ENCODE peak calls at places on chromosomes 12 and 14, in eight cellular contexts. J is ACHN, P is Peyer's patch, D is left lung, U is choroid plexus epithelial cell, E is HT-29, N is A549, M is NCI-H1436. T is an unnamed sample.

GRCh38 chr12:110314308-110314707 is 33.3 kb downstream of the ATP2A2 start:
- DNase-seq in J (no peak), P (no peak), D (no peak), U (peak; percentile 86), E (no peak), N (no peak), M (no peak), T (no peak)

GRCh38 chr12:113899042-113899843 is 66.9 kb downstream of the RBM19 start:
- DNase-seq in J (peak; percentile 15), P (no peak), D (no peak), U (no peak), E (no peak), N (no peak), M (peak; percentile 55), T (no peak)

GRCh38 chr12:41981758-41982157 is 162.9 kb downstream of the GXYLT1 start:
- DNase-seq in J (no peak), P (no peak), D (no peak), U (peak; percentile 3), E (no peak), N (peak; percentile 28), M (no peak), T (no peak)

GRCh38 chr14:21044106-21044618 is 2.0 kb downstream of the RNASE7 start:
- DNase-seq in J (no peak), P (no peak), D (no peak), U (no peak), E (no peak), N (no peak), M (no peak), T (no peak)

GRCh38 chr12:108666326-108666995 is 32.8 kb upstream of the SELPLG start:
- DNase-seq in J (no peak), P (no peak), D (no peak), U (peak; percentile 53), E (no peak), N (no peak), M (no peak), T (no peak)

GRCh38 chr12:4290011-4290790 is 16.6 kb downstream of the CCND2 start:
- DNase-seq in J (no peak), P (no peak), D (no peak), U (no peak), E (no peak), N (no peak), M (no peak), T (no peak)

GRCh38 chr12:116539905-116540482 is 19.2 kb upstream of the MAP1LC3B2 start:
- DNase-seq in J (peak; percentile 37), P (no peak), D (no peak), U (peak; percentile 71), E (no peak), N (no peak), M (peak; percentile 30), T (no peak)

GRCh38 chr14:59707778-59708635 is 131.4 kb upstream of the CCDC175 start:
- DNase-seq in J (no peak), P (no peak), D (no peak), U (peak; percentile 46), E (no peak), N (no peak), M (no peak), T (no peak)

GRCh38 chr12:124512667-124513296 is 54.6 kb downstream of the NCOR2 start:
- DNase-seq in J (peak; percentile 97), P (peak; percentile 80), D (peak; percentile 92), U (peak; percentile 96), E (peak; percentile 96), N (peak; percentile 75), M (peak; percentile 19), T (peak; percentile 93)

GRCh38 chr12:132550014-132550802 is 60.2 kb downstream of the LRCOL1 start:
- DNase-seq in J (no peak), P (no peak), D (no peak), U (peak; percentile 41), E (no peak), N (no peak), M (no peak), T (no peak)

GRCh38 chr14:36522972-36523685 is 3.1 kb upstream of the NKX2-1 start:
- DNase-seq in J (no peak), P (no peak), D (peak; percentile 66), U (no peak), E (no peak), N (no peak), M (no peak), T (no peak)

GRCh38 chr12:76144253-76144564 is 59.7 kb upstream of the NAP1L1 start:
- DNase-seq in J (no peak), P (no peak), D (no peak), U (peak; percentile 80), E (peak; percentile 29), N (no peak), M (peak; percentile 18), T (no peak)

GRCh38 chr12:93404961-93405849 is 27.5 kb downstream of the NUDT4 start:
- DNase-seq in J (no peak), P (no peak), D (no peak), U (peak; percentile 39), E (no peak), N (no peak), M (no peak), T (no peak)

GRCh38 chr12:49358548-49359141 is 8.6 kb upstream of the SPATS2 start:
- DNase-seq in J (peak; percentile 78), P (no peak), D (no peak), U (peak; percentile 84), E (peak; percentile 89), N (peak; percentile 80), M (peak; percentile 64), T (peak; percentile 13)

GRCh38 chr12:92146497-92146828 is 817 bp upstream of the BTG1 start:
- DNase-seq in J (no peak), P (no peak), D (no peak), U (peak; percentile 70), E (peak; percentile 40), N (no peak), M (no peak), T (no peak)

GRCh38 chr12:131818821-131819585 is 9.2 kb upstream of the MMP17 start:
- DNase-seq in J (no peak), P (no peak), D (peak; percentile 61), U (no peak), E (no peak), N (no peak), M (no peak), T (no peak)

GRCh38 chr12:103495783-103496456 is at the start of gene C12orf42:
- DNase-seq in J (peak; percentile 58), P (no peak), D (peak; percentile 76), U (peak; percentile 4), E (peak; percentile 38), N (peak; percentile 80), M (peak; percentile 51), T (no peak)

GRCh38 chr12:122836027-122836921 is 1.0 kb downstream of the HIP1R start:
- DNase-seq in J (peak; percentile 51), P (peak; percentile 68), D (no peak), U (no peak), E (peak; percentile 89), N (peak; percentile 50), M (no peak), T (no peak)

GRCh38 chr12:111185206-111185888 is 183.5 kb downstream of the PHETA1 start:
- DNase-seq in J (no peak), P (no peak), D (no peak), U (no peak), E (no peak), N (no peak), M (no peak), T (no peak)

GRCh38 chr12:60494249-60494648 is 898.4 kb downstream of the SLC16A7 start:
- DNase-seq in J (peak; percentile 69), P (no peak), D (no peak), U (peak; percentile 73), E (peak; percentile 63), N (peak; percentile 3), M (no peak), T (no peak)

GRCh38 chr14:68596211-68596610 is 196.7 kb downstream of the ZFP36L1 start:
- DNase-seq in J (no peak), P (no peak), D (no peak), U (no peak), E (no peak), N (no peak), M (no peak), T (no peak)

GRCh38 chr14:93285048-93285447 is 47.8 kb downstream of the BTBD7 start:
- DNase-seq in J (peak; percentile 41), P (no peak), D (no peak), U (peak; percentile 68), E (no peak), N (no peak), M (no peak), T (no peak)

GRCh38 chr12:131242741-131243496 is 289.2 kb downstream of the ADGRD1 start:
- DNase-seq in J (peak; percentile 68), P (no peak), D (no peak), U (no peak), E (peak; percentile 12), N (peak; percentile 77), M (no peak), T (no peak)

GRCh38 chr12:51814311-51815088 is 34.0 kb downstream of the FIGNL2 start:
- DNase-seq in J (peak; percentile 85), P (peak; percentile 92), D (peak; percentile 94), U (peak; percentile 72), E (peak; percentile 46), N (peak; percentile 86), M (no peak), T (peak; percentile 92)

GRCh38 chr12:131893605-131894312 is 663 bp upstream of the ULK1 start:
- DNase-seq in J (no peak), P (no peak), D (no peak), U (no peak), E (no peak), N (no peak), M (no peak), T (no peak)

GRCh38 chr12:93805736-93806141 is 128.6 kb downstream of the CRADD start:
- DNase-seq in J (no peak), P (no peak), D (no peak), U (no peak), E (no peak), N (no peak), M (peak; percentile 32), T (no peak)

GRCh38 chr14:50997712-50998111 is 53.4 kb upstream of the PYGL start:
- DNase-seq in J (no peak), P (no peak), D (no peak), U (no peak), E (no peak), N (no peak), M (no peak), T (no peak)

GRCh38 chr12:10095971-10096370 is 2.8 kb downstream of the CLEC1A start:
- DNase-seq in J (no peak), P (no peak), D (no peak), U (no peak), E (no peak), N (no peak), M (no peak), T (no peak)

GRCh38 chr14:68965261-68965761 is 13.8 kb downstream of the ACTN1 start:
- DNase-seq in J (no peak), P (peak; percentile 46), D (no peak), U (no peak), E (no peak), N (no peak), M (no peak), T (no peak)